ENCODE peak calls at places on chromosomes 7 and 10, in four cellular contexts. One of them, this sample, is unnamed.

GRCh38 chr7:155369-156000 is 36.9 kb upstream of the FAM20C start:
- DNase-seq in cerebellar cortex: no peak
- DNase-seq in nucleus accumbens: no peak
- DNase-seq in tibial nerve: no peak
- DNase-seq in this sample: no peak

GRCh38 chr10:113292743-113293142 is 260.1 kb upstream of the HABP2 start:
- DNase-seq in nucleus accumbens: no peak
- DNase-seq in cerebellar cortex: no peak
- DNase-seq in tibial nerve: no peak
- DNase-seq in this sample: no peak

GRCh38 chr10:85319826-85320225 is 991.4 kb downstream of the CCSER2 start:
- DNase-seq in tibial nerve: no peak
- DNase-seq in cerebellar cortex: no peak
- DNase-seq in nucleus accumbens: peak
- DNase-seq in this sample: no peak

GRCh38 chr10:49138361-49138891 is 4.6 kb upstream of the FAM170B start:
- DNase-seq in cerebellar cortex: no peak
- DNase-seq in tibial nerve: no peak
- DNase-seq in nucleus accumbens: no peak
- DNase-seq in this sample: no peak

GRCh38 chr7:30476401-30477145 is 2.0 kb downstream of the NOD1 start:
- DNase-seq in tibial nerve: no peak
- DNase-seq in nucleus accumbens: no peak
- DNase-seq in cerebellar cortex: no peak
- DNase-seq in this sample: no peak

GRCh38 chr7:95686109-95686508 is 86.2 kb upstream of the DYNC1I1 start:
- DNase-seq in nucleus accumbens: peak
- DNase-seq in cerebellar cortex: peak
- DNase-seq in tibial nerve: peak
- DNase-seq in this sample: peak

GRCh38 chr7:15236958-15237357 is 324.9 kb downstream of the AGMO start:
- DNase-seq in nucleus accumbens: no peak
- DNase-seq in tibial nerve: no peak
- DNase-seq in cerebellar cortex: no peak
- DNase-seq in this sample: no peak

GRCh38 chr7:11831383-11831726 is 643 bp downstream of the THSD7A start:
- DNase-seq in cerebellar cortex: no peak
- DNase-seq in tibial nerve: no peak
- DNase-seq in nucleus accumbens: no peak
- DNase-seq in this sample: peak

GRCh38 chr10:43225004-43225786 is 41.7 kb downstream of the RASGEF1A start:
- DNase-seq in nucleus accumbens: no peak
- DNase-seq in tibial nerve: no peak
- DNase-seq in cerebellar cortex: no peak
- DNase-seq in this sample: no peak

GRCh38 chr7:23129036-23129435 is 23.5 kb downstream of the KLHL7 start:
- DNase-seq in tibial nerve: no peak
- DNase-seq in nucleus accumbens: no peak
- DNase-seq in cerebellar cortex: no peak
- DNase-seq in this sample: no peak

GRCh38 chr7:114086491-114086905 is 167.7 kb upstream of the PPP1R3A start:
- DNase-seq in tibial nerve: no peak
- DNase-seq in nucleus accumbens: no peak
- DNase-seq in cerebellar cortex: no peak
- DNase-seq in this sample: peak

GRCh38 chr7:150848561-150849115 is 3.7 kb upstream of the AOC1 start:
- DNase-seq in nucleus accumbens: no peak
- DNase-seq in tibial nerve: no peak
- DNase-seq in cerebellar cortex: no peak
- DNase-seq in this sample: no peak

GRCh38 chr7:82985144-82985802 is 177.4 kb downstream of the PCLO start:
- DNase-seq in tibial nerve: no peak
- DNase-seq in cerebellar cortex: peak
- DNase-seq in nucleus accumbens: no peak
- DNase-seq in this sample: no peak

GRCh38 chr10:124994573-124995473 is 52.9 kb downstream of the ZRANB1 start:
- DNase-seq in tibial nerve: no peak
- DNase-seq in nucleus accumbens: peak
- DNase-seq in cerebellar cortex: peak
- DNase-seq in this sample: no peak

GRCh38 chr10:44749141-44749540 is 162.0 kb upstream of the TMEM72 start:
- DNase-seq in cerebellar cortex: no peak
- DNase-seq in tibial nerve: no peak
- DNase-seq in nucleus accumbens: no peak
- DNase-seq in this sample: no peak

GRCh38 chr7:102028206-102028826 is 210.9 kb downstream of the CUX1 start:
- DNase-seq in tibial nerve: no peak
- DNase-seq in cerebellar cortex: peak
- DNase-seq in nucleus accumbens: no peak
- DNase-seq in this sample: no peak

GRCh38 chr7:28433604-28434254 is 21.4 kb downstream of the CREB5 start:
- DNase-seq in tibial nerve: peak
- DNase-seq in cerebellar cortex: no peak
- DNase-seq in nucleus accumbens: no peak
- DNase-seq in this sample: no peak

GRCh38 chr7:20541615-20542349 is 73.7 kb upstream of the ABCB5 start:
- DNase-seq in nucleus accumbens: no peak
- DNase-seq in cerebellar cortex: no peak
- DNase-seq in tibial nerve: no peak
- DNase-seq in this sample: no peak

GRCh38 chr10:34815174-34816066 is at the start of gene PARD3:
- DNase-seq in cerebellar cortex: peak
- DNase-seq in nucleus accumbens: peak
- DNase-seq in tibial nerve: peak
- DNase-seq in this sample: peak

GRCh38 chr10:52883996-52884871 is 111.7 kb upstream of the MBL2 start:
- DNase-seq in nucleus accumbens: peak
- DNase-seq in cerebellar cortex: peak
- DNase-seq in tibial nerve: peak
- DNase-seq in this sample: peak

GRCh38 chr10:91251430-91252056 is 31.1 kb downstream of the PCGF5 start:
- DNase-seq in nucleus accumbens: peak
- DNase-seq in cerebellar cortex: peak
- DNase-seq in tibial nerve: peak
- DNase-seq in this sample: peak